ENCODE peak calls at places on chromosomes 4 and X, in nine cellular contexts. C, W, D, K, S, H, N, Z and B are unnamed samples.

GRCh38 chr4:113148925-113149324 is 99.5 kb downstream of the ANK2 start:
- DNase-seq in C (no peak), W (no peak), D (no peak), K (no peak), S (no peak), H (no peak), N (no peak), Z (no peak), B (no peak)

GRCh38 chr4:38889143-38889542 is 21.5 kb downstream of the FAM114A1 start:
- DNase-seq in C (peak; percentile 74), W (no peak), D (no peak), K (no peak), S (no peak), H (no peak), N (no peak), Z (peak; percentile 86), B (no peak)

GRCh38 chr4:2350982-2351381 is 67.5 kb downstream of the ZFYVE28 start:
- DNase-seq in C (no peak), W (no peak), D (no peak), K (no peak), S (no peak), H (no peak), N (no peak), Z (no peak), B (no peak)

GRCh38 chr4:78297075-78297815 is 240.1 kb downstream of the FRAS1 start:
- DNase-seq in C (peak; percentile 33), W (no peak), D (no peak), K (no peak), S (peak; percentile 22), H (no peak), N (no peak), Z (no peak), B (no peak)

GRCh38 chrX:65524139-65524538 is 10.4 kb downstream of the LAS1L start:
- DNase-seq in C (no peak), W (no peak), D (no peak), K (no peak), S (no peak), H (no peak), N (no peak), Z (no peak), B (no peak)

GRCh38 chr4:152590179-152591031 is 54.5 kb upstream of the FBXW7 start:
- DNase-seq in C (peak; percentile 84), W (peak; percentile 2), D (no peak), K (no peak), S (no peak), H (peak; percentile 97), N (no peak), Z (peak; percentile 80), B (peak; percentile 44)

GRCh38 chr4:83731609-83732008 is 195.7 kb downstream of the GPAT3 start:
- DNase-seq in C (no peak), W (no peak), D (no peak), K (no peak), S (no peak), H (no peak), N (no peak), Z (peak; percentile 87), B (no peak)

GRCh38 chr4:159024266-159024665 is 78.6 kb upstream of the RAPGEF2 start:
- DNase-seq in C (no peak), W (peak; percentile 8), D (no peak), K (no peak), S (no peak), H (no peak), N (no peak), Z (no peak), B (no peak)

GRCh38 chr4:71526626-71527406 is 188.0 kb downstream of the SLC4A4 start:
- DNase-seq in C (no peak), W (no peak), D (no peak), K (peak; percentile 56), S (peak; percentile 6), H (no peak), N (no peak), Z (no peak), B (no peak)

GRCh38 chr4:56283394-56283793 is 103.9 kb downstream of the AASDH start:
- DNase-seq in C (no peak), W (no peak), D (no peak), K (no peak), S (no peak), H (no peak), N (no peak), Z (no peak), B (no peak)

GRCh38 chr4:80459918-80460473 is 124.5 kb downstream of the CFAP299 start:
- DNase-seq in C (no peak), W (no peak), D (no peak), K (no peak), S (no peak), H (no peak), N (no peak), Z (no peak), B (no peak)

GRCh38 chrX:108165349-108166111 is 74.0 kb downstream of the ATG4A start:
- DNase-seq in C (peak; percentile 54), W (peak; percentile 74), D (peak; percentile 25), K (peak; percentile 43), S (no peak), H (peak; percentile 29), N (peak; percentile 15), Z (peak; percentile 62), B (peak; percentile 3)

GRCh38 chrX:47218920-47219815 is 687 bp downstream of the CDK16 start:
- DNase-seq in C (peak; percentile 53), W (no peak), D (peak; percentile 67), K (peak; percentile 80), S (peak; percentile 57), H (no peak), N (peak; percentile 31), Z (peak; percentile 25), B (peak; percentile 17)

GRCh38 chrX:115561605-115562491 is 874 bp downstream of the PLS3 start:
- DNase-seq in C (peak; percentile 62), W (peak; percentile 81), D (peak; percentile 36), K (no peak), S (no peak), H (no peak), N (peak; percentile 28), Z (peak; percentile 38), B (peak; percentile 48)

GRCh38 chrX:15334561-15334960 is 762 bp downstream of the PIGA start:
- DNase-seq in C (peak; percentile 13), W (no peak), D (no peak), K (peak; percentile 52), S (peak; percentile 11), H (no peak), N (no peak), Z (peak; percentile 0), B (no peak)

GRCh38 chr4:30828290-30828926 is 108.2 kb downstream of the PCDH7 start:
- DNase-seq in C (peak; percentile 49), W (no peak), D (no peak), K (no peak), S (no peak), H (no peak), N (no peak), Z (no peak), B (no peak)

GRCh38 chrX:79079477-79079876 is 65.0 kb upstream of the GPR174 start:
- DNase-seq in C (no peak), W (no peak), D (no peak), K (no peak), S (no peak), H (no peak), N (no peak), Z (no peak), B (no peak)

GRCh38 chr4:53780736-53781400 is 189.6 kb upstream of the LNX1 start:
- DNase-seq in C (peak; percentile 25), W (no peak), D (no peak), K (no peak), S (no peak), H (no peak), N (no peak), Z (no peak), B (no peak)

GRCh38 chr4:24102621-24103020 is 212.8 kb upstream of the PPARGC1A start:
- DNase-seq in C (no peak), W (no peak), D (no peak), K (no peak), S (no peak), H (no peak), N (no peak), Z (no peak), B (no peak)

GRCh38 chr4:156790866-156791265 is 180.7 kb downstream of the PDGFC start:
- DNase-seq in C (peak; percentile 32), W (no peak), D (no peak), K (no peak), S (no peak), H (peak; percentile 18), N (no peak), Z (peak; percentile 79), B (no peak)

GRCh38 chrX:151513472-151513871 is 50.0 kb upstream of the PASD1 start:
- DNase-seq in C (no peak), W (no peak), D (no peak), K (no peak), S (no peak), H (no peak), N (no peak), Z (no peak), B (no peak)

GRCh38 chrX:74449322-74449936 is 28.1 kb downstream of the SLC16A2 start:
- DNase-seq in C (no peak), W (no peak), D (no peak), K (no peak), S (no peak), H (no peak), N (no peak), Z (peak; percentile 79), B (no peak)

GRCh38 chrX:40281341-40282005 is 183.7 kb upstream of the BCOR start:
- DNase-seq in C (no peak), W (no peak), D (no peak), K (peak; percentile 53), S (no peak), H (no peak), N (no peak), Z (no peak), B (no peak)

GRCh38 chrX:120251471-120252011 is 929 bp downstream of the ZBTB33 start:
- DNase-seq in C (peak; percentile 26), W (peak; percentile 55), D (peak; percentile 16), K (peak; percentile 71), S (peak; percentile 58), H (peak; percentile 25), N (peak; percentile 8), Z (peak; percentile 21), B (peak; percentile 14)

GRCh38 chrX:111041018-111041462 is 55.0 kb upstream of the PAK3 start:
- DNase-seq in C (peak; percentile 67), W (peak; percentile 22), D (no peak), K (peak; percentile 42), S (no peak), H (peak; percentile 24), N (no peak), Z (peak; percentile 96), B (peak; percentile 6)

GRCh38 chr4:9969526-9970398 is 51.5 kb downstream of the SLC2A9 start:
- DNase-seq in C (no peak), W (no peak), D (no peak), K (no peak), S (no peak), H (no peak), N (no peak), Z (no peak), B (no peak)

GRCh38 chrX:40143001-40143400 is 45.2 kb upstream of the BCOR start:
- DNase-seq in C (no peak), W (no peak), D (no peak), K (no peak), S (no peak), H (no peak), N (no peak), Z (no peak), B (no peak)

GRCh38 chr4:174144081-174144480 is 139.4 kb downstream of the FBXO8 start:
- DNase-seq in C (no peak), W (no peak), D (no peak), K (no peak), S (no peak), H (no peak), N (no peak), Z (no peak), B (no peak)